ENCODE peak calls at places on chromosomes 4 and X, in eight cellular contexts. D is stomach, G is NB4, E is lower lobe of right lung, Q is left ventricle myocardium inferior, L is glutamatergic neuron, I is choroid plexus epithelial cell, Y is brain microvascular endothelial cell. Z is an unnamed sample.

GRCh38 chr4:144970597-144970996 is 127.4 kb downstream of the ANAPC10 start:
- DNase-seq in L (no peak), D (no peak), E (no peak), Q (no peak), G (no peak), Y (no peak), I (no peak), Z (no peak)

GRCh38 chr4:143286058-143286457 is 50.6 kb upstream of the GAB1 start:
- DNase-seq in Y (no peak), E (no peak), L (no peak), G (no peak), I (no peak), Q (no peak), D (no peak), Z (no peak)

GRCh38 chrX:40172169-40172979 is 74.6 kb upstream of the BCOR start:
- DNase-seq in D (peak), G (peak), E (peak), Q (peak), Y (no peak), I (peak), L (no peak), Z (peak)

GRCh38 chr4:161419822-161420221 is 744.0 kb downstream of the FSTL5 start:
- DNase-seq in E (no peak), I (peak), Y (peak), Q (no peak), G (peak), D (no peak), L (no peak), Z (no peak)

GRCh38 chr4:99180367-99181169 is 36.5 kb upstream of the ADH4 start:
- DNase-seq in Q (no peak), E (no peak), G (no peak), Y (peak), I (peak), L (no peak), D (no peak), Z (no peak)

GRCh38 chr4:94516067-94516466 is 64.3 kb downstream of the PDLIM5 start:
- DNase-seq in G (no peak), D (no peak), E (no peak), Q (no peak), L (no peak), I (peak), Y (peak), Z (no peak)

GRCh38 chr4:100174985-100175383 is 15.3 kb downstream of the DDIT4L start:
- DNase-seq in G (no peak), Y (no peak), Q (no peak), E (no peak), L (no peak), I (no peak), D (no peak), Z (no peak)

GRCh38 chrX:109600114-109600710 is 24.8 kb downstream of the KCNE5 start:
- DNase-seq in L (peak), G (peak), E (no peak), Q (peak), I (peak), Y (no peak), D (no peak), Z (no peak)

GRCh38 chrX:67780694-67781109 is 236.9 kb downstream of the AR start:
- DNase-seq in G (peak), E (peak), D (peak), L (no peak), Q (peak), I (peak), Y (peak), Z (no peak)

GRCh38 chr4:80367737-80368136 is 32.2 kb downstream of the CFAP299 start:
- DNase-seq in D (no peak), I (peak), E (no peak), G (no peak), Y (no peak), L (no peak), Q (no peak), Z (no peak)

GRCh38 chr4:123250843-123251242 is 145.8 kb upstream of the SPRY1 start:
- DNase-seq in Y (peak), Q (peak), G (no peak), L (no peak), E (no peak), I (peak), D (no peak), Z (no peak)

GRCh38 chr4:26583538-26583864 is 383 bp upstream of the TBC1D19 start:
- DNase-seq in L (no peak), I (no peak), E (no peak), D (no peak), Q (no peak), G (no peak), Y (no peak), Z (no peak)

GRCh38 chr4:76087007-76087769 is 12.7 kb downstream of the ART3 start:
- DNase-seq in Y (peak), I (peak), Q (peak), G (peak), E (no peak), L (peak), D (peak), Z (no peak)

GRCh38 chrX:7286461-7286860 is 138.5 kb upstream of the PUDP start:
- DNase-seq in Q (no peak), G (no peak), Y (no peak), E (no peak), D (no peak), I (peak), L (no peak), Z (no peak)

GRCh38 chrX:152907084-152907651 is 9.3 kb downstream of the ZNF185 start:
- DNase-seq in Q (no peak), Y (peak), L (no peak), D (no peak), E (no peak), I (peak), G (no peak), Z (no peak)

GRCh38 chr4:176499518-176499917 is 179.8 kb downstream of the SPCS3 start:
- DNase-seq in G (no peak), L (no peak), E (no peak), D (no peak), Y (no peak), Q (no peak), I (peak), Z (no peak)

GRCh38 chr4:4763815-4764202 is 95.7 kb upstream of the MSX1 start:
- DNase-seq in D (no peak), L (no peak), E (no peak), Y (peak), I (peak), Q (no peak), G (peak), Z (no peak)

GRCh38 chrX:40434947-40435346 is 145.8 kb upstream of the ATP6AP2 start:
- DNase-seq in D (no peak), I (peak), Y (no peak), E (no peak), L (peak), G (peak), Q (peak), Z (no peak)

DNA sequence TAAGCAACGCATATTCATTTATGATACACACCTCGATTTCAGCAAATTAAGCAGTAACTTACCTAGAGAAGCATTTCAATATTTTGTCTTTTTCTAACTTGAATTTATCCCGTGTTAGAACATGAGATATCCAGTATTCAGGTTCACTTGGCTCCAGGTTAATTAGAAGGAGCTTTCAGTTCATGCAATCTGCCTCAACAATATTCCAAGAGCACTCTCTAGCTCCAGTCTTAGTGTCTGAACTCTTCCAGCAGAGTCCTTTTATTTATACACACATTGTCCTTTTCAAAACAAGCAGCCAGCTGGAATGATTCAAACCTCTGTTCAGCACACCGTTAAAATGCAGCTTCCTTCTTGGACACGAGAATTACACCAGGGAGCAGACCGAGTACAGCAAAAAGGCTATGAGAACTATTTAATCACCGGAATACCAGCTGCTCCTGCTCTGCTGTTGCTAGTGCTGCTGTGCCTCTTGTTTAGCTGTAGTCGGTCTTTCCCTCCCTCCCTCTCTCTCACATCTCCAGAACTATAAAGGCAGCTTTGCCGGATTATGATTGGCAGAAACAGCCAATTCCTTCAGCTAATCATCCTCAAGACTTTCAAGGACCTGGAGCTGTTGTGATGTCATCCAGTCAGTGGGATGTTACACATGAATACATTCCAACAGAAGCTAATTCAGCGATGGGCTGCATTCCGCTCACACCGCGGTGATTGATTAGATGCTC is at the start of gene NDST4:
- DNase-seq in E (no peak), Y (peak), L (peak), Q (no peak), D (no peak), I (peak), G (no peak), Z (no peak)
- TF ChIP-seq CTCF in E (no peak), Y (no peak), L (no peak), Q (no peak), D (no peak), I (peak), G (no peak), Z (no peak)

GRCh38 chrX:103211012-103211715 is 3.7 kb upstream of the BEX4 start:
- DNase-seq in I (peak), D (peak), Y (peak), L (peak), G (peak), Q (no peak), E (no peak), Z (no peak)
- TF ChIP-seq CTCF in I (peak), D (no peak), Y (peak), L (no peak), G (peak), Q (peak), E (peak), Z (no peak)

DNA sequence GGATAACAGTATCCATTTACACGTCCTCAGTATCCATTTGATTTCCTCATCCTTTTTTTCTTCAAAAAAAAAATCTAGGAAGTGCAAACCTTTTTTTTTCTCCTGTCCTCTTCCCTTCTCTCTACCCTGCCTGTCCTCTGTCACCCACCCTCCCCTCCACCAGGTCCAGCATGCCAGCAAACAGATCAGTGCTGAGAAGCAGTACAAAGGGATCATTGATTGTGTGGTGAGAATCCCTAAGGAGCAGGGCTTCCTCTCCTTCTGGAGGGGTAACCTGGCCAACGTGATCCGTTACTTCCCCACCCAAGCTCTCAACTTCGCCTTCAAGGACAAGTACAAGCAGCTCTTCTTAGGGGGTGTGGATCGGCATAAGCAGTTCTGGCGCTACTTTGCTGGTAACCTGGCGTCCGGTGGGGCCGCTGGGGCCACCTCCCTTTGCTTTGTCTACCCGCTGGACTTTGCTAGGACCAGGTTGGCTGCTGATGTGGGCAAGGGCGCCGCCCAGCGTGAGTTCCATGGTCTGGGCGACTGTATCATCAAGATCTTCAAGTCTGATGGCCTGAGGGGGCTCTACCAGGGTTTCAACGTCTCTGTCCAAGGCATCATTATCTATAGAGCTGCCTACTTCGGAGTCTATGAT is 1.7 kb downstream of the SLC25A4 start:
- DNase-seq in Y (no peak), D (no peak), Q (no peak), L (no peak), G (no peak), I (no peak), E (no peak), Z (no peak)
- TF ChIP-seq CTCF in Y (no peak), D (no peak), Q (no peak), L (no peak), G (no peak), I (no peak), E (no peak), Z (no peak)

GRCh38 chrX:19661977-19662376 is 146.7 kb upstream of the MAP3K15 start:
- DNase-seq in E (no peak), D (no peak), G (no peak), I (no peak), Q (no peak), L (no peak), Y (no peak), Z (no peak)

GRCh38 chrX:19658030-19658429 is 142.7 kb upstream of the MAP3K15 start:
- DNase-seq in L (no peak), Y (no peak), D (no peak), E (no peak), Q (no peak), G (no peak), I (no peak), Z (no peak)

GRCh38 chrX:19655032-19655431 is 139.7 kb upstream of the MAP3K15 start:
- DNase-seq in D (no peak), L (no peak), I (no peak), E (no peak), Q (no peak), G (no peak), Y (no peak), Z (no peak)

GRCh38 chrX:19660604-19661003 is 145.3 kb upstream of the MAP3K15 start:
- DNase-seq in Q (no peak), I (no peak), D (no peak), G (no peak), E (no peak), L (no peak), Y (no peak), Z (no peak)

DNA sequence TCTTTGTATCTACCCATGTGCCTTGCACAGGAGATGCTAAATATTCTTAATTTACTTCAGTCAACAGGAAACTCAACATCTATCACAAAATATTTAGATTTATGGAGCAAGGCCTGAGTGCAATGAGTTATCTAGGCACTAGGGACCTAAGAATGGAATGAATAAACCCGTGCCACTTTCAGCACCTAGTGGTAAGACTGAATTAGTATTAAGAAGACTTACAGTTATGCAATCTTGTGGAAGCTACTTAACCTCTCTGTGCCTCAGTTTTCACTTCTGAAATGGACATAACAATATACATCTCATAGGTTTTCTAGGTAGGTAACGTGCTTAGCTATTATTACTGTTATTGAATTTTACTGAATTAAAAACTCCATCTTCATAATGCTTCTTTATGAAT is 144.6 kb upstream of the MAP3K15 start:
- DNase-seq in L (no peak), E (no peak), G (no peak), Q (no peak), D (no peak), Y (no peak), I (peak), Z (no peak)
- TF ChIP-seq CTCF in L (no peak), E (no peak), G (no peak), Q (no peak), D (no peak), Y (peak), I (no peak), Z (no peak)

GRCh38 chr4:183431614-183432013 is 12.8 kb upstream of the CDKN2AIP start:
- DNase-seq in Q (no peak), Y (no peak), E (no peak), D (no peak), L (no peak), G (no peak), I (no peak), Z (no peak)

GRCh38 chr4:183426507-183426906 is 17.9 kb upstream of the CDKN2AIP start:
- DNase-seq in Q (no peak), G (no peak), L (no peak), I (no peak), D (no peak), Y (no peak), E (no peak), Z (no peak)

GRCh38 chr4:183430987-183431347 is 13.5 kb upstream of the CDKN2AIP start:
- DNase-seq in I (no peak), G (no peak), E (no peak), Y (no peak), Q (no peak), D (no peak), L (no peak), Z (no peak)

GRCh38 chr4:183429489-183429888 is 14.9 kb upstream of the CDKN2AIP start:
- DNase-seq in L (no peak), Q (no peak), D (no peak), E (no peak), G (no peak), I (no peak), Y (no peak), Z (no peak)

DNA sequence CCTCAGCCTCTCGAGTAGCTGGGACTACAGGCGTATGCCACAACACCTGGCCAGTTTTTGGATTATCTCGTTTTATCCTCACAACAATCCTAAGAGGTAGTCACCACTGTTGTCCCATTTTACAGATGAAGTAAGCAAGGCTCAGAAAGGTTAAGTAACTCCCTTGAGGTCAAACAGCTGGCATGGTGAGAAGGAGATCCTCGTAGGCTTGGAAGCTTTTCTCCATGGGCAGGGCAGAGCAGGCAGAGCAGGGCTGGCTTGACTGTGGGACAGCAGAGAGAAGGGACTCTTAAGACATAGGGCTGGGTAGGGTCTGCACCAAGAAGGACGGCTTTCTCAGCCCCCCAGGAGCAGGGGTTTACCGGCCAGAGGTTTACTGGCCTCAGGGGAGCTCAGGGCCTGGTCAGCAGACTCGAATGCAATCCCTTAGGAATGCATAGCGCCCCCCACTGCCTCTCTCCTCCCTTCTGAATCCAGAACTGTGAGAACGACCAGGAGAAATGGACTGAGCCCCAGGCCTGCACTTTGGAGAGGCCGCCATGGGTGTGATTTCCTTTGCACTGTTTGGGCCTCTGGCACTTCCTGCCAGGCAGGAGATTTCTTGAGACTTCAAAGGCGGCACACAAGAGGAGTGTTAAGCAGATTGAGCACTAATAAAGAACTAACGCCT is 14.0 kb upstream of the CDKN2AIP start:
- DNase-seq in I (peak), D (no peak), G (no peak), Q (no peak), E (no peak), L (no peak), Y (no peak), Z (no peak)
- TF ChIP-seq CTCF in I (peak), D (no peak), G (no peak), Q (no peak), E (no peak), L (no peak), Y (peak), Z (no peak)

GRCh38 chrX:38987135-38987780 is 186.0 kb downstream of the MID1IP1 start:
- DNase-seq in D (no peak), Q (no peak), G (peak), L (peak), I (no peak), Y (no peak), E (no peak), Z (no peak)

GRCh38 chrX:38985945-38986344 is 184.7 kb downstream of the MID1IP1 start:
- DNase-seq in I (no peak), D (no peak), G (no peak), Y (no peak), E (no peak), L (no peak), Q (no peak), Z (no peak)

GRCh38 chrX:38982843-38983242 is 181.6 kb downstream of the MID1IP1 start:
- DNase-seq in E (no peak), Y (no peak), Q (no peak), G (no peak), L (no peak), D (no peak), I (no peak), Z (no peak)

GRCh38 chrX:38986586-38986985 is 185.3 kb downstream of the MID1IP1 start:
- DNase-seq in I (no peak), Q (no peak), G (no peak), L (no peak), D (no peak), E (no peak), Y (no peak), Z (no peak)

GRCh38 chrX:38985375-38985774 is 184.1 kb downstream of the MID1IP1 start:
- DNase-seq in I (peak), L (no peak), Q (no peak), D (no peak), Y (no peak), G (peak), E (no peak), Z (no peak)
- TF ChIP-seq CTCF in I (peak), L (no peak), Q (peak), D (no peak), Y (no peak), G (no peak), E (peak), Z (no peak)

GRCh38 chrX:110853610-110854009 is 58.0 kb upstream of the CHRDL1 start:
- DNase-seq in E (no peak), Y (no peak), Q (no peak), L (peak), G (peak), I (peak), D (no peak), Z (no peak)
- TF ChIP-seq CTCF in E (no peak), Y (peak), Q (peak), L (peak), G (peak), I (peak), D (no peak), Z (no peak)

GRCh38 chr4:126583509-126583908 is 1049.2 kb upstream of the INTU start:
- DNase-seq in I (peak), L (no peak), Y (no peak), D (no peak), Q (no peak), E (no peak), G (peak), Z (no peak)
- TF ChIP-seq CTCF in I (peak), L (peak), Y (peak), D (no peak), Q (peak), E (no peak), G (peak), Z (no peak)

GRCh38 chrX:1212532-1212931 is at the start of gene CRLF2:
- DNase-seq in D (no peak), Y (no peak), Q (no peak), E (no peak), I (peak), G (peak), L (no peak), Z (no peak)
- TF ChIP-seq CTCF in D (no peak), Y (no peak), Q (no peak), E (no peak), I (no peak), G (no peak), L (no peak), Z (no peak)

GRCh38 chr4:185488650-185489049 is 17.1 kb upstream of the CCDC110 start:
- DNase-seq in I (no peak), Y (no peak), D (no peak), Q (no peak), L (no peak), G (no peak), E (no peak), Z (no peak)
- TF ChIP-seq CTCF in I (no peak), Y (no peak), D (no peak), Q (no peak), L (no peak), G (no peak), E (no peak), Z (no peak)

Z was measured in activated B cell treated with CpG ODN at 0.5 μM for 24 hours.